ENCODE peak calls at places on chromosomes 1 and 21, in five cellular contexts. L, V, A, J and O are unnamed samples.
A peak's percentile ranks its signal among the peaks of the same experiment; 100 is the strongest.

GRCh38 chr1:21848524-21849174 is 36.6 kb downstream of the LDLRAD2 start:
- DNase-seq in L (no peak), V (no peak), A (no peak), J (no peak), O (no peak)

GRCh38 chr21:33643658-33644311 is 1.5 kb downstream of the ITSN1 start:
- DNase-seq in L (peak; percentile 26), V (peak; percentile 27), A (no peak), J (no peak), O (no peak)

GRCh38 chr1:151008244-151009205 is at the start of gene PRUNE1:
- DNase-seq in L (peak; percentile 99), V (peak; percentile 98), A (peak; percentile 97), J (peak; percentile 86), O (peak; percentile 64)

GRCh38 chr1:189654906-189655305 is 822.8 kb downstream of the BRINP3 start:
- DNase-seq in L (peak; percentile 9), V (no peak), A (no peak), J (no peak), O (no peak)

GRCh38 chr1:178232949-178233348 is 139.0 kb downstream of the RASAL2 start:
- DNase-seq in L (no peak), V (no peak), A (no peak), J (no peak), O (no peak)

GRCh38 chr21:29362758-29363157 is 64.0 kb downstream of the BACH1 start:
- DNase-seq in L (no peak), V (no peak), A (no peak), J (no peak), O (no peak)

GRCh38 chr21:25970254-25970930 is 200.2 kb downstream of the APP start:
- DNase-seq in L (no peak), V (no peak), A (no peak), J (no peak), O (no peak)

GRCh38 chr1:76073471-76073870 is 1.1 kb upstream of the ST6GALNAC3 start:
- DNase-seq in L (peak; percentile 44), V (peak; percentile 44), A (no peak), J (no peak), O (no peak)

GRCh38 chr1:157357111-157357510 is 195.2 kb downstream of the FCRL5 start:
- DNase-seq in L (no peak), V (no peak), A (no peak), J (no peak), O (no peak)

GRCh38 chr1:109689844-109690405 is 2.3 kb downstream of the GSTM1 start:
- DNase-seq in L (no peak), V (no peak), A (no peak), J (no peak), O (no peak)

GRCh38 chr1:1308756-1309524 is 543 bp downstream of the PUSL1 start:
- DNase-seq in L (peak; percentile 54), V (peak; percentile 63), A (no peak), J (no peak), O (no peak)

DNA sequence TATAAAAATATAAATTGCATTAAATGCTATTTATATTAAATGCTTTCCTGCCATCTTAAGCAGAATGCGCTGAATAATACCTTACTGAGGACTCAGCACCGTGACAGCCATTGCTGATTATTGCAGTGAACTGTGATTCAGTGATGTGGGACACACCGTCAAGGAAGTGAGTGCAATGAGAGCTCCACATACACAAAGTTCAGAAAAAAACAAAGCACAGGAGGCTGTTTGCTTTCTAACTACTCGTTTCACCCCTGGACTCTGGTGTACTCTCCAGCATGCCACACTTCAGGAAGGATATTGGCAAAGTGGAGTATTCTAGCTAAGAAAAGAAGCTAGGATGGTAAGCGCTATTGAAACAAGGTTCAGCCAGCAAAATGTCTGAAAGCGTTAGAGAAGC is 57.4 kb upstream of the CXADR start:
- DNase-seq in L (no peak), V (no peak), A (no peak), J (no peak), O (no peak)
- H3K27ac ChIP-seq in L (peak overlapping the region; percentile 64), V (no peak overlapping the region), A (no peak overlapping the region), J (no peak overlapping the region), O (no peak overlapping the region)

GRCh38 chr1:94596260-94596659 is 54.7 kb upstream of the F3 start:
- DNase-seq in L (no peak), V (peak; percentile 57), A (no peak), J (no peak), O (no peak)
- TF ChIP-seq CTCF in L (no peak), V (peak; percentile 33), A (no peak), J (no peak), O (no peak)

GRCh38 chr1:234544094-234544579 is 65.2 kb upstream of the TARBP1 start:
- DNase-seq in L (peak; percentile 93), V (no peak), A (peak; percentile 58), J (peak; percentile 48), O (no peak)
- H3K4me1 ChIP-seq in L (peaks cover 43% of the 10 kb centered on the region), V (peaks cover 5% of the 10 kb centered on the region), A (peaks cover 24% of the 10 kb centered on the region), J (peaks cover 17% of the 10 kb centered on the region), O (peaks cover 68% of the 10 kb centered on the region)

GRCh38 chr1:218380125-218380977 is 35.2 kb downstream of the TGFB2 start:
- DNase-seq in L (peak; percentile 47), V (no peak), A (peak; percentile 54), J (no peak), O (no peak)
- H3K27ac ChIP-seq in L (peak overlapping the region; percentile 45), V (no peak overlapping the region), A (no peak overlapping the region), J (no peak overlapping the region), O (peak overlapping the region; percentile 25)

GRCh38 chr1:112058815-112059450 is 69.5 kb upstream of the KCND3 start:
- DNase-seq in L (no peak), V (peak; percentile 60), A (no peak), J (no peak), O (no peak)
- TF ChIP-seq CTCF in L (no peak), V (peak; percentile 50), A (no peak), J (no peak), O (no peak)

DNA sequence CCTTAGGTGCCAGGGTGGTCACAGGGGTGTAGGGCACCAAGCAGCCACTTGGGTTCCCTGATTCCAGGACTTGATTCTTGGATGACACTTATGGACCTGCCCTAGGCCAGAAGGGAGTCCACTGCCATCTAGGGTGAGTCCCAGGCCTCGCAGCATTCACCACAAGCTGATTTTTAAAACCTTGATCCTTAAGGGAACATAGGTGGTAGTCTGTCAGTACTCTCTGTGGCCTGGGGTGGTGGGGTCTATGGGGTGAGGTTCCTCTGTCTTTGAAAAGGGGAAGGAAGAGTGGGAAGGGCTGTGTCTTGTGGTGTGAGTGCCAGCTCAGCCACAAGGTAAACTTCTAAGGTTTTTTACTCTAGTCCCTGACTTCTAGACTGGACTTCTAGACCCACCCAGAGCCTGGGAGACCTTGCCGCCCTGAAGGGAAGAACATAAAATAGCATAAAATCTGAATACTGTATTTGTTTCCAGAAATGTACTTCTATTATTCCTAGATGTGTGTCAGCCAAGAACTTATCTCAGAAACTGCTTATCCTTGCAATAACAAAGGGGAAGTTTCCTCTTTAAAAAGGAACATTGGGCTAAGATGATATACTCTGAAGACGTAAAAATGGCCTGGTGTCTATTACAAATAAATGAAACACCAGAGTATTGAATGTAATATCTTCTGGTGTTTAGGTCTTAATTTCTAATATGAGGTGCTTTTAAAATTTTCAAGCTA is 757.3 kb downstream of the LTN1 start:
- DNase-seq in L (no peak), V (peak; percentile 40), A (no peak), J (no peak), O (no peak)
- H3K4me1 ChIP-seq in L (peaks cover 15% of the 10 kb centered on the region), V (no peaks in the 10 kb centered on the region), A (no peaks in the 10 kb centered on the region), J (no peaks in the 10 kb centered on the region), O (no peaks in the 10 kb centered on the region)

GRCh38 chr1:40982721-40983120 is 3.2 kb downstream of the CTPS1 start:
- DNase-seq in L (no peak), V (no peak), A (no peak), J (no peak), O (no peak)

GRCh38 chr1:40984531-40984930 is 5.0 kb downstream of the CTPS1 start:
- DNase-seq in L (no peak), V (no peak), A (no peak), J (no peak), O (no peak)

GRCh38 chr1:40985875-40986274 is 6.4 kb downstream of the CTPS1 start:
- DNase-seq in L (no peak), V (no peak), A (no peak), J (no peak), O (no peak)

GRCh38 chr1:40983286-40983685 is 3.8 kb downstream of the CTPS1 start:
- DNase-seq in L (no peak), V (no peak), A (no peak), J (no peak), O (no peak)

GRCh38 chr1:40984066-40984465 is 4.6 kb downstream of the CTPS1 start:
- DNase-seq in L (no peak), V (no peak), A (no peak), J (no peak), O (no peak)
- H3K27ac ChIP-seq in L (no peak overlapping the region), V (no peak overlapping the region), A (no peak overlapping the region), J (peak overlapping the region; percentile 93), O (no peak overlapping the region)

GRCh38 chr1:198350456-198350855 is 190.0 kb downstream of the ATP6V1G3 start:
- DNase-seq in L (no peak), V (no peak), A (no peak), J (no peak), O (no peak)
- TF ChIP-seq CTCF in L (no peak), V (peak; percentile 32), A (no peak), J (no peak), O (no peak)